ENCODE peak calls at places on chromosomes 4 and X, in five cellular contexts. K is suprapubic skin, Q is left lung, L is tibial nerve, U is endothelial cell of umbilical vein. D is an unnamed sample.
A peak's percentile ranks its signal among the peaks of the same experiment; 100 is the strongest.

GRCh38 chr4:61064636-61065035 is 135.5 kb upstream of the ADGRL3 start:
- DNase-seq in L (no peak), K (no peak), U (no peak), Q (no peak), D (no peak)

GRCh38 chr4:15413623-15414019 is 14.2 kb upstream of the C1QTNF7 start:
- DNase-seq in Q (no peak), U (no peak), K (no peak), L (no peak), D (no peak)

GRCh38 chr4:67704843-67705242 is 3.9 kb upstream of the UBA6 start:
- DNase-seq in Q (no peak), L (no peak), K (no peak), U (no peak), D (no peak)

GRCh38 chrX:54794004-54794403 is 4.1 kb downstream of the ITIH6 start:
- DNase-seq in K (no peak), Q (no peak), U (no peak), L (no peak), D (no peak)

GRCh38 chr4:87029356-87029755 is 94.5 kb downstream of the AFF1 start:
- DNase-seq in L (peak; percentile 74), Q (no peak), K (no peak), U (no peak), D (no peak)

GRCh38 chr4:48017108-48017527 is 546 bp downstream of the NIPAL1 start:
- DNase-seq in Q (peak; percentile 58), K (peak; percentile 75), L (peak; percentile 9), U (peak; percentile 56), D (peak; percentile 80)

GRCh38 chr4:104210420-104210819 is 284.3 kb downstream of the CXXC4 start:
- DNase-seq in Q (no peak), U (no peak), L (no peak), K (no peak), D (no peak)

GRCh38 chr4:8279321-8280157 is 10.0 kb downstream of the HTRA3 start:
- DNase-seq in U (no peak), K (peak; percentile 58), Q (no peak), L (no peak), D (no peak)

GRCh38 chr4:22345678-22346077 is 170.2 kb downstream of the ADGRA3 start:
- DNase-seq in Q (no peak), L (no peak), K (no peak), U (no peak), D (no peak)

GRCh38 chr4:41865306-41865980 is 69.8 kb upstream of the TMEM33 start:
- DNase-seq in K (no peak), Q (no peak), U (no peak), L (no peak), D (no peak)

GRCh38 chrX:130171446-130172126 is at the start of gene RAB33A:
- DNase-seq in L (no peak), U (no peak), Q (no peak), K (no peak), D (peak; percentile 13)

GRCh38 chr4:8325284-8325973 is 55.9 kb downstream of the HTRA3 start:
- DNase-seq in K (peak; percentile 37), Q (peak; percentile 17), L (no peak), U (no peak), D (no peak)

GRCh38 chr4:39587881-39588280 is 50.8 kb downstream of the SMIM14 start:
- DNase-seq in Q (no peak), L (no peak), U (peak; percentile 39), K (no peak), D (no peak)

DNA sequence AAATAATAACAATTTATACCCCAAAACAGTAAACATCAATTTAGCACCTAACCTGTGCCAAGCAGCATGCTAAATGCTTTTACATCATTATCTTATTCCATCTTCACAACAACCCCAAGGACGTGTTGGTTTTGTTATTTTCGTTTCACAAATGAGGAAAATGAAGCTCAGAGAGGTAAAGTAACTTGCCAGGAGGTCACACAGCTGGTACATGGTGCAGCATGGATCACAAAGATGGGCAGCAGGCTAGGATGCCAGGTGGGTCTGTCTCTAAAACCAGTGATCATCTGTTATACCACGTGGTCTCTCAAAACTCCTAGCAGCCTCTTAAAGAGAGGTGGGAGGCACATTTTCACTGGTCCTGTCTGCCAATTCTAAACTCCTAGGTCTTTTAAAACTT is 323.6 kb upstream of the F9 start:
- DNase-seq in K (no peak), U (no peak), Q (no peak), L (no peak), D (no peak)
- H3K27ac ChIP-seq in K (no peak overlapping the region), U (no peak overlapping the region), Q (no peak overlapping the region), L (no peak overlapping the region), D (no peak overlapping the region)

DNA sequence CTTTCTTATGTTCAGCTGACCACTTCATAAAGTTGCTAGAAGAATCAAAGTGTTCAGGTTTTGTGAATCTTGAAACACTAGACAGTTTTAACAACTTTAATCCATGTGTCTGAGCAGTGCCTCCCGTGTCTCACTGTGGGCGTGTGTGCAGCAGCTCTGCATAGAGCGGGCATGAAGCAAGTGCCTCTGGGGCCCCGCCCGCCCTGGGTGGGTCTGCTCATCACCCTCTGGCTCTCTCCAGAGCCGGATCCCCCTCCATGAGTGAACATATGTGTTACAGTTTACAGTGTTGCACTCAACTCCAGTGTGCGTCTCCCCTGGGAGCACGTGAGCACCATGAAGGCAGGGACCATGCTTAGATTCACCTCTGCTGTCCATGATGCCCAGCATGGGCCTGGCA is 37.6 kb upstream of the CRMP1 start:
- DNase-seq in L (no peak), U (no peak), Q (no peak), K (no peak), D (no peak)
- H3K4me1 ChIP-seq in L (no peaks in the 10 kb centered on the region), U (no peaks in the 10 kb centered on the region), Q (no peaks in the 10 kb centered on the region), K (no peaks in the 10 kb centered on the region), D (no peaks in the 10 kb centered on the region)

DNA sequence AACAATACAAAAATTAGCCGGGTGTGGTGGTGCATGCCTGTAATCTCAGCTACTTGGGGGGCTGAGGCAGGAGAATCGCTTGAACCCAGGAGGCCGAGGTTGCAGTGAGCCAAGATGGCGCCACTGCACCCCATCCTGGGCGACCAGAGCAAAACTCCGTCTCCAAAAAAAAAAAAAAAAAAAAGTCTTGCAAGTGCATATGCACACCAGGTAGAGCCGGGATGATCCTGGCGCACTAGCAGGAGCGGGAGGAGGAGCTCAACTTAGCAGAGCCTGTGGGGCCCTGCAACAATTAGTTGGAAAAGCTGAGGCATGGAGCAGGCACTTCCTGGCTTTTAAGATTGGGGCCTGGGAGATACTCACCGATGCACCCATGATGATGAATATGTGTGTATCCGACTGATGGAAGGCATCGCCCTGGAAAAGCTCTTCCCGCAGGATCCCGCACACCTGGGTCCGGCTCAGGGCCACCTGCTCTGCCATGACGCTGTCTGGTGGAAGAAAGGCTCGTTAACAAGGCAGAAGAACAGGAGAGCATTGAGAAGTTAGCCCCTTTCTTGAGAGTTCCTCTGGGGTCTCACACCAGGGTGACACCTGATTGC is 872 bp downstream of the G6PD start:
- DNase-seq in Q (no peak), K (no peak), U (no peak), L (no peak), D (no peak)
- H3K27ac ChIP-seq in Q (peak overlapping the region; percentile 92), K (no peak overlapping the region), U (no peak overlapping the region), L (no peak overlapping the region), D (no peak overlapping the region)

GRCh38 chr4:6960628-6961027 is 51.0 kb downstream of the TBC1D14 start:
- DNase-seq in Q (no peak), K (no peak), U (no peak), L (no peak), D (no peak)

GRCh38 chr4:6960154-6960553 is 50.5 kb downstream of the TBC1D14 start:
- DNase-seq in K (no peak), U (no peak), Q (no peak), L (no peak), D (no peak)

GRCh38 chr4:6963139-6963611 is 53.5 kb downstream of the TBC1D14 start:
- DNase-seq in U (peak; percentile 33), L (no peak), K (no peak), Q (no peak), D (no peak)

GRCh38 chr4:6961496-6962210 is 52.0 kb downstream of the TBC1D14 start:
- DNase-seq in U (no peak), Q (no peak), K (peak; percentile 59), L (no peak), D (no peak)

GRCh38 chr4:6962211-6963041 is 52.8 kb downstream of the TBC1D14 start:
- DNase-seq in K (no peak), U (no peak), Q (no peak), L (no peak), D (no peak)
- H3K4me1 ChIP-seq in K (no peaks in the 10 kb centered on the region), U (peaks cover 7% of the 10 kb centered on the region), Q (no peaks in the 10 kb centered on the region), L (peaks cover 9% of the 10 kb centered on the region), D (no peaks in the 10 kb centered on the region)

GRCh38 chr4:150119492-150119891 is 41.2 kb downstream of the DCLK2 start:
- DNase-seq in Q (no peak), L (no peak), K (no peak), U (peak; percentile 54), D (no peak)

GRCh38 chr4:150116506-150116905 is 38.3 kb downstream of the DCLK2 start:
- DNase-seq in L (no peak), K (no peak), U (no peak), Q (no peak), D (no peak)

GRCh38 chr4:150117094-150117493 is 38.8 kb downstream of the DCLK2 start:
- DNase-seq in U (no peak), L (no peak), K (no peak), Q (no peak), D (no peak)

GRCh38 chr4:150115851-150116250 is 37.6 kb downstream of the DCLK2 start:
- DNase-seq in L (no peak), K (no peak), U (no peak), Q (no peak), D (no peak)

GRCh38 chr4:150117629-150118028 is 39.4 kb downstream of the DCLK2 start:
- DNase-seq in Q (no peak), L (no peak), K (no peak), U (no peak), D (no peak)
- H3K27ac ChIP-seq in Q (no peak overlapping the region), L (no peak overlapping the region), K (no peak overlapping the region), U (no peak overlapping the region), D (no peak overlapping the region)

DNA sequence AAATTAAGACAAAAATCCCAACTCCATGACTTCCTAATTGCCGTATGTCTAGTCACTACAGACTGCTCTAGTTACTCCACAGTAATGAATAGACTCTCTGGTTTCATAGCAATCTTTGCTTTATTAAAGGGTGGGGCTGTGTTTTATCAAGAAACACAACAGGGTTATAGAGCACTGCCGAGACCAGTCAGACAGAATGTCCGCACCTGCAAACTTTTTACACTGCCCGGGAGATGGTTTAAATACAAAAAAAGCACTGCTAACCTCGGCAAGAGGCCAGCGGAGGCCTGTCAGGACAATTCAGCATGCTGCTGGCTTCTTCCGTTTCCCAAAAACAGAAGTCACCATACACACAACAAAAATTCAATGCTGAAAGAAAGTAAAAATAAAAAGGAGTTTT is 67.4 kb downstream of the IRF2 start:
- DNase-seq in Q (no peak), U (no peak), K (no peak), L (peak; percentile 43), D (peak; percentile 62)
- H3K4me1 ChIP-seq in Q (no peaks in the 10 kb centered on the region), U (peaks cover 25% of the 10 kb centered on the region), K (peaks cover 24% of the 10 kb centered on the region), L (peaks cover 15% of the 10 kb centered on the region), D (peaks cover 36% of the 10 kb centered on the region)